ENCODE peak calls at places on chromosomes 13 and 19, in six cellular contexts. One of them, this sample, is unnamed.

GRCh38 chr13:33236021-33236420 is 49.5 kb downstream of the STARD13 start:
- DNase-seq in SK-N-SH: no peak
- DNase-seq in endothelial cell of umbilical vein: peak
- DNase-seq in neural progenitor cell: no peak
- DNase-seq in trophoblast cell: peak
- DNase-seq in IMR-90: peak
- DNase-seq in this sample: no peak

GRCh38 chr13:104571161-104571889 is 1505.1 kb upstream of the SLC10A2 start:
- DNase-seq in SK-N-SH: peak
- DNase-seq in endothelial cell of umbilical vein: peak
- DNase-seq in neural progenitor cell: peak
- DNase-seq in trophoblast cell: peak
- DNase-seq in IMR-90: peak
- DNase-seq in this sample: peak

GRCh38 chr19:7534531-7534980 is 961 bp upstream of the PNPLA6 start:
- DNase-seq in SK-N-SH: peak
- DNase-seq in endothelial cell of umbilical vein: peak
- DNase-seq in neural progenitor cell: peak
- DNase-seq in trophoblast cell: peak
- DNase-seq in IMR-90: peak
- DNase-seq in this sample: peak

GRCh38 chr13:29573190-29573589 is 22.3 kb downstream of the SLC7A1 start:
- DNase-seq in SK-N-SH: no peak
- DNase-seq in endothelial cell of umbilical vein: peak
- DNase-seq in neural progenitor cell: no peak
- DNase-seq in trophoblast cell: no peak
- DNase-seq in IMR-90: peak
- DNase-seq in this sample: no peak

GRCh38 chr13:51929699-51930098 is 67.9 kb downstream of the CCDC70 start:
- DNase-seq in SK-N-SH: no peak
- DNase-seq in endothelial cell of umbilical vein: no peak
- DNase-seq in neural progenitor cell: no peak
- DNase-seq in trophoblast cell: no peak
- DNase-seq in IMR-90: no peak
- DNase-seq in this sample: no peak

GRCh38 chr13:66933994-66934393 is 296.1 kb downstream of the PCDH9 start:
- DNase-seq in SK-N-SH: no peak
- DNase-seq in endothelial cell of umbilical vein: no peak
- DNase-seq in neural progenitor cell: no peak
- DNase-seq in trophoblast cell: no peak
- DNase-seq in IMR-90: peak
- DNase-seq in this sample: no peak

GRCh38 chr13:98962901-98963594 is 14.8 kb downstream of the DOCK9 start:
- DNase-seq in SK-N-SH: no peak
- DNase-seq in endothelial cell of umbilical vein: no peak
- DNase-seq in neural progenitor cell: no peak
- DNase-seq in trophoblast cell: no peak
- DNase-seq in IMR-90: no peak
- DNase-seq in this sample: no peak

GRCh38 chr19:31448221-31448657 is 99.0 kb upstream of the TSHZ3 start:
- DNase-seq in SK-N-SH: peak
- DNase-seq in endothelial cell of umbilical vein: no peak
- DNase-seq in neural progenitor cell: no peak
- DNase-seq in trophoblast cell: peak
- DNase-seq in IMR-90: peak
- DNase-seq in this sample: peak

GRCh38 chr13:23510979-23511735 is 59.1 kb upstream of the TNFRSF19 start:
- DNase-seq in SK-N-SH: no peak
- DNase-seq in endothelial cell of umbilical vein: peak
- DNase-seq in neural progenitor cell: peak
- DNase-seq in trophoblast cell: peak
- DNase-seq in IMR-90: peak
- DNase-seq in this sample: no peak

GRCh38 chr19:12994701-12995595 is at the start of gene NFIX:
- DNase-seq in SK-N-SH: peak
- DNase-seq in endothelial cell of umbilical vein: peak
- DNase-seq in neural progenitor cell: peak
- DNase-seq in trophoblast cell: peak
- DNase-seq in IMR-90: peak
- DNase-seq in this sample: peak

GRCh38 chr13:92317066-92317465 is 909.5 kb upstream of the GPC6 start:
- DNase-seq in SK-N-SH: no peak
- DNase-seq in endothelial cell of umbilical vein: no peak
- DNase-seq in neural progenitor cell: no peak
- DNase-seq in trophoblast cell: no peak
- DNase-seq in IMR-90: peak
- DNase-seq in this sample: no peak

GRCh38 chr19:28746486-28746885 is 466.5 kb downstream of the UQCRFS1 start:
- DNase-seq in SK-N-SH: no peak
- DNase-seq in endothelial cell of umbilical vein: no peak
- DNase-seq in neural progenitor cell: no peak
- DNase-seq in trophoblast cell: no peak
- DNase-seq in IMR-90: no peak
- DNase-seq in this sample: no peak

GRCh38 chr19:7377196-7377595 is 28.5 kb downstream of the ARHGEF18 start:
- DNase-seq in SK-N-SH: no peak
- DNase-seq in endothelial cell of umbilical vein: no peak
- DNase-seq in neural progenitor cell: no peak
- DNase-seq in trophoblast cell: peak
- DNase-seq in IMR-90: no peak
- DNase-seq in this sample: no peak

GRCh38 chr19:2627319-2627829 is 75.1 kb downstream of the GNG7 start:
- DNase-seq in SK-N-SH: no peak
- DNase-seq in endothelial cell of umbilical vein: peak
- DNase-seq in neural progenitor cell: no peak
- DNase-seq in trophoblast cell: peak
- DNase-seq in IMR-90: peak
- DNase-seq in this sample: peak

GRCh38 chr13:52070929-52071523 is 46.5 kb downstream of the UTP14C start:
- DNase-seq in SK-N-SH: peak
- DNase-seq in endothelial cell of umbilical vein: peak
- DNase-seq in neural progenitor cell: no peak
- DNase-seq in trophoblast cell: peak
- DNase-seq in IMR-90: peak
- DNase-seq in this sample: peak

GRCh38 chr19:15894359-15894758 is 3.5 kb downstream of the CYP4F2 start:
- DNase-seq in SK-N-SH: no peak
- DNase-seq in endothelial cell of umbilical vein: no peak
- DNase-seq in neural progenitor cell: no peak
- DNase-seq in trophoblast cell: no peak
- DNase-seq in IMR-90: no peak
- DNase-seq in this sample: no peak
- H3K4me2 ChIP-seq in SK-N-SH: no peak
- H3K4me2 ChIP-seq in endothelial cell of umbilical vein: no peak
- H3K4me2 ChIP-seq in neural progenitor cell: no peak
- H3K4me2 ChIP-seq in trophoblast cell: no peak
- H3K4me2 ChIP-seq in IMR-90: no peak
- H3K4me2 ChIP-seq in this sample: no peak

DNA sequence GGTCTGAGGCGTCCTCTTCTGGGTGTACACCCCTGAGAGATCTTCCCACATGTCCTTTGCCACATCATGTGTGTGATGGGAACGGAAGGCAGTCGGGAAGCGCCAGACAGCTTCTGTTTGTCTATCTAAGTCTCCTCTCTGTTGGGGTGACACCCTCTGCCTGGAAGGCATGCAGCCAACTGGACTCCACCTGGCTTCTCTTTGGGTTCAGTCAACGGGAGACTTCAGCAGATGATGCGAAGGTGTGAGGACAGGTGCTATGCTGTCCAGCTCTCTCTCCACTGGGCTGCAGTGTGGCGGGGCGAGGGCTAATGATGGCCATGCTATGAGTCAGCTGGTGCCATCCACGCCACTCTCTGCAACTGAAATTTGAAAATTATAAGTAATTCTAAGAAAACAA is 14.3 kb upstream of the SBK3 start:
- DNase-seq in SK-N-SH: no peak
- DNase-seq in endothelial cell of umbilical vein: no peak
- DNase-seq in neural progenitor cell: no peak
- DNase-seq in trophoblast cell: no peak
- DNase-seq in IMR-90: no peak
- DNase-seq in this sample: no peak
- H3K9ac ChIP-seq in SK-N-SH: no peak
- H3K9ac ChIP-seq in endothelial cell of umbilical vein: no peak
- H3K9ac ChIP-seq in neural progenitor cell: no peak
- H3K9ac ChIP-seq in trophoblast cell: no peak
- H3K9ac ChIP-seq in IMR-90: no peak
- H3K9ac ChIP-seq in this sample: no peak

GRCh38 chr19:801030-801860 is 4.0 kb downstream of the PTBP1 start:
- DNase-seq in SK-N-SH: peak
- DNase-seq in endothelial cell of umbilical vein: peak
- DNase-seq in neural progenitor cell: no peak
- DNase-seq in trophoblast cell: peak
- DNase-seq in IMR-90: no peak
- DNase-seq in this sample: no peak
- H3K4me3 ChIP-seq in SK-N-SH: peak
- H3K4me3 ChIP-seq in endothelial cell of umbilical vein: peak
- H3K4me3 ChIP-seq in neural progenitor cell: no peak
- H3K4me3 ChIP-seq in trophoblast cell: no peak
- H3K4me3 ChIP-seq in IMR-90: no peak
- H3K4me3 ChIP-seq in this sample: no peak

GRCh38 chr19:58209577-58209976 is 19.1 kb upstream of the ZNF544 start:
- DNase-seq in SK-N-SH: no peak
- DNase-seq in endothelial cell of umbilical vein: no peak
- DNase-seq in neural progenitor cell: no peak
- DNase-seq in trophoblast cell: no peak
- DNase-seq in IMR-90: no peak
- DNase-seq in this sample: no peak

GRCh38 chr19:58203814-58204475 is 21.1 kb downstream of the ZNF274 start:
- DNase-seq in SK-N-SH: no peak
- DNase-seq in endothelial cell of umbilical vein: no peak
- DNase-seq in neural progenitor cell: no peak
- DNase-seq in trophoblast cell: peak
- DNase-seq in IMR-90: no peak
- DNase-seq in this sample: no peak

GRCh38 chr19:58204566-58204965 is 21.7 kb downstream of the ZNF274 start:
- DNase-seq in SK-N-SH: no peak
- DNase-seq in endothelial cell of umbilical vein: no peak
- DNase-seq in neural progenitor cell: no peak
- DNase-seq in trophoblast cell: peak
- DNase-seq in IMR-90: no peak
- DNase-seq in this sample: no peak
- H3K4me2 ChIP-seq in SK-N-SH: no peak
- H3K4me2 ChIP-seq in endothelial cell of umbilical vein: no peak
- H3K4me2 ChIP-seq in neural progenitor cell: no peak
- H3K4me2 ChIP-seq in trophoblast cell: peak
- H3K4me2 ChIP-seq in IMR-90: no peak
- H3K4me2 ChIP-seq in this sample: no peak

DNA sequence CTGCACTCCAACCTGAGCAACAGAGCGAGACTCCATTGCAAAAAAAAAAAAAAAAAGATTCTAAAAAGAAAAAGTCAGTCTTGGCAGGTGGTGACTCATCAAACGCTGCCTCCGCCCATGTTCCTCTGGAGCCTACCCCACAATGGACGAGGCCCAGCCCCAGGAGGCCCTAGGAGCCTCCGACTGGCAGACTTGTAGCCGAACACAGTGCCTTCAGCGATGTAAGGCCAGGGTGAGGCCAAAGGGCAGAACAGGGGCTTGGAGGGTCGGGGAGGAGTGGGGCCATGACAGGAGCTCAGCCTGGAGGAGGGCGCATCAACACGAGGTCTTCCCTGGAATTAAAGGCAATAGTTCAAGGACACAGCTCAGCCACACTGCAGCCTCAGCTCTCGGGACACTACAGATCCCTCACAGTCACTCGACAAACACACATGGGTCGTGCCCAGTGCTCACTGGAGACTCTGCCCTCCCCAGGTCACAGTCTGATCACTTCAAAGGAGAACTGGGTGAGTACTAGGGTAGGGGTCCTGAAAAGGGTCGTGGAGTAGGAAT is 5.1 kb downstream of the USE1 start:
- DNase-seq in SK-N-SH: no peak
- DNase-seq in endothelial cell of umbilical vein: peak
- DNase-seq in neural progenitor cell: no peak
- DNase-seq in trophoblast cell: peak
- DNase-seq in IMR-90: peak
- DNase-seq in this sample: no peak
- H3K9ac ChIP-seq in SK-N-SH: no peak
- H3K9ac ChIP-seq in endothelial cell of umbilical vein: no peak
- H3K9ac ChIP-seq in neural progenitor cell: no peak
- H3K9ac ChIP-seq in trophoblast cell: no peak
- H3K9ac ChIP-seq in IMR-90: no peak
- H3K9ac ChIP-seq in this sample: no peak

GRCh38 chr19:19551862-19552192 is 13.8 kb downstream of the CILP2 start:
- DNase-seq in SK-N-SH: no peak
- DNase-seq in endothelial cell of umbilical vein: no peak
- DNase-seq in neural progenitor cell: no peak
- DNase-seq in trophoblast cell: no peak
- DNase-seq in IMR-90: peak
- DNase-seq in this sample: no peak
- H3K4me3 ChIP-seq in SK-N-SH: no peak
- H3K4me3 ChIP-seq in endothelial cell of umbilical vein: no peak
- H3K4me3 ChIP-seq in neural progenitor cell: no peak
- H3K4me3 ChIP-seq in trophoblast cell: no peak
- H3K4me3 ChIP-seq in IMR-90: no peak
- H3K4me3 ChIP-seq in this sample: no peak

GRCh38 chr19:46932346-46932745 is 71.5 kb downstream of the ARHGAP35 start:
- DNase-seq in SK-N-SH: no peak
- DNase-seq in endothelial cell of umbilical vein: peak
- DNase-seq in neural progenitor cell: no peak
- DNase-seq in trophoblast cell: no peak
- DNase-seq in IMR-90: peak
- DNase-seq in this sample: no peak
- H3K4me2 ChIP-seq in SK-N-SH: peak
- H3K4me2 ChIP-seq in endothelial cell of umbilical vein: peak
- H3K4me2 ChIP-seq in neural progenitor cell: no peak
- H3K4me2 ChIP-seq in trophoblast cell: no peak
- H3K4me2 ChIP-seq in IMR-90: peak
- H3K4me2 ChIP-seq in this sample: no peak

GRCh38 chr13:35472308-35473008 is 4.0 kb downstream of the MAB21L1 start:
- DNase-seq in SK-N-SH: peak
- DNase-seq in endothelial cell of umbilical vein: no peak
- DNase-seq in neural progenitor cell: peak
- DNase-seq in trophoblast cell: no peak
- DNase-seq in IMR-90: no peak
- DNase-seq in this sample: peak

GRCh38 chr13:35475131-35475959 is 1.1 kb downstream of the MAB21L1 start:
- DNase-seq in SK-N-SH: peak
- DNase-seq in endothelial cell of umbilical vein: peak
- DNase-seq in neural progenitor cell: peak
- DNase-seq in trophoblast cell: peak
- DNase-seq in IMR-90: peak
- DNase-seq in this sample: no peak

GRCh38 chr13:35475960-35476943 is at the start of gene MAB21L1:
- DNase-seq in SK-N-SH: peak
- DNase-seq in endothelial cell of umbilical vein: peak
- DNase-seq in neural progenitor cell: peak
- DNase-seq in trophoblast cell: peak
- DNase-seq in IMR-90: peak
- DNase-seq in this sample: no peak

GRCh38 chr13:35471466-35472307 is 4.8 kb downstream of the MAB21L1 start:
- DNase-seq in SK-N-SH: no peak
- DNase-seq in endothelial cell of umbilical vein: no peak
- DNase-seq in neural progenitor cell: peak
- DNase-seq in trophoblast cell: no peak
- DNase-seq in IMR-90: no peak
- DNase-seq in this sample: no peak

GRCh38 chr13:35474551-35474950 is 1.9 kb downstream of the MAB21L1 start:
- DNase-seq in SK-N-SH: no peak
- DNase-seq in endothelial cell of umbilical vein: no peak
- DNase-seq in neural progenitor cell: peak
- DNase-seq in trophoblast cell: no peak
- DNase-seq in IMR-90: no peak
- DNase-seq in this sample: no peak
- H3K9ac ChIP-seq in SK-N-SH: peak
- H3K9ac ChIP-seq in endothelial cell of umbilical vein: no peak
- H3K9ac ChIP-seq in neural progenitor cell: no peak
- H3K9ac ChIP-seq in trophoblast cell: no peak
- H3K9ac ChIP-seq in IMR-90: no peak
- H3K9ac ChIP-seq in this sample: no peak

This sample was measured in DND-41.